ENCODE peak calls at places on chromosomes 6 and 20, in eight cellular contexts. J is lung, T is HFF-Myc, R is thyroid gland, W is heart left ventricle, B is colonic mucosa, Z is cardiac muscle cell, X is endothelial cell of umbilical vein. Y is an unnamed sample.

GRCh38 chr20:61331542-61331941 is 79.5 kb downstream of the CDH4 start:
- DNase-seq in Z (no peak), R (no peak), J (no peak), T (no peak), X (peak; percentile 1), W (no peak), B (no peak), Y (no peak)

GRCh38 chr6:145963216-145964068 is 716 bp downstream of the SHPRH start:
- DNase-seq in T (no peak), J (peak; percentile 40), W (peak; percentile 58), X (peak; percentile 68), B (peak; percentile 54), R (peak; percentile 61), Z (peak; percentile 79), Y (peak; percentile 49)

GRCh38 chr20:50475879-50476292 is 34.3 kb upstream of the PTPN1 start:
- DNase-seq in R (peak; percentile 22), B (peak; percentile 78), X (peak; percentile 80), J (no peak), W (no peak), Z (no peak), T (no peak), Y (peak; percentile 43)

GRCh38 chr6:44735631-44735963 is 348.1 kb downstream of the CDC5L start:
- DNase-seq in R (no peak), X (no peak), T (peak; percentile 42), J (no peak), B (no peak), Z (no peak), W (no peak), Y (peak; percentile 89)

GRCh38 chr20:6008254-6008653 is 45.6 kb downstream of the LRRN4 start:
- DNase-seq in X (peak; percentile 74), R (peak; percentile 82), T (peak; percentile 31), Z (peak; percentile 22), J (peak; percentile 72), B (peak; percentile 29), W (peak; percentile 67), Y (peak; percentile 98)

GRCh38 chr6:10837009-10837691 is 1.2 kb downstream of the MAK start:
- DNase-seq in T (no peak), R (peak; percentile 39), B (peak; percentile 30), X (peak; percentile 51), W (peak; percentile 45), J (peak; percentile 40), Z (peak; percentile 55), Y (peak; percentile 4)

GRCh38 chr6:45617441-45617840 is 239.7 kb upstream of the SUPT3H start:
- DNase-seq in Z (no peak), R (no peak), X (peak; percentile 6), B (no peak), T (no peak), W (no peak), J (no peak), Y (peak; percentile 77)

GRCh38 chr20:38843346-38843745 is 37.8 kb downstream of the PPP1R16B start:
- DNase-seq in W (no peak), Z (no peak), R (no peak), B (no peak), T (no peak), X (no peak), J (no peak), Y (no peak)

GRCh38 chr20:6746901-6747609 is 20.4 kb upstream of the BMP2 start:
- DNase-seq in X (peak; percentile 69), T (no peak), Z (no peak), B (no peak), R (no peak), J (no peak), W (no peak), Y (peak; percentile 84)

DNA sequence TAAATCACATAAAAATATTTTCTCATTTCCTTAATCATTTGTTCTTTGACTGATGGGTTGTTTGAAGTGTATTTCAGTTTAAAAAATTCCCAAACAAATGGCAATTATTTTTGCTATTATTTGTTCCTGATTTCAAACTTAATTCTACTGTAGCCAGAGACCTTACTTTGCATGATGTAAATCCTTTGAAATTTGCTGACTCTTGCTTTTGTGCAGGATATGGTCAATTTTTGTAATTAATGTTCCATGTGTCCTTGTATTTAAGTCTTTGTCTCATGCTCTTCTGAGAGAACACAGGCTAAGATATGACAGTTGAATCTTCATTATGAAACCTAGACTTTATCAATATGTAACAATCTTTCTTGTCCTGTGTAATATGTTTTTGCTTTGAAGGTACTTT is 295.0 kb upstream of the CHD6 start:
- DNase-seq in T (no peak), B (no peak), R (no peak), W (no peak), J (no peak), X (no peak), Z (no peak), Y (no peak)
- H3K4me3 ChIP-seq in T (no peak overlapping the region), B (no peak overlapping the region), R (no peak overlapping the region), W (no peak overlapping the region), J (no peak overlapping the region), X (no peak overlapping the region), Z (no peak overlapping the region), Y (no peak overlapping the region)

GRCh38 chr6:70282906-70283461 is 19.9 kb downstream of the COL9A1 start:
- DNase-seq in R (no peak), X (no peak), T (no peak), B (no peak), Z (peak; percentile 75), W (no peak), J (no peak), Y (no peak)
- H3K4me3 ChIP-seq in R (no peak overlapping the region), X (no peak overlapping the region), T (no peak overlapping the region), B (no peak overlapping the region), Z (peak overlapping the region; percentile 19), W (peak overlapping the region; percentile 26), J (no peak overlapping the region), Y (no peak overlapping the region)

GRCh38 chr20:48773837-48774418 is 53.9 kb downstream of the PREX1 start:
- DNase-seq in W (peak; percentile 51), Z (no peak), X (no peak), T (no peak), J (no peak), R (no peak), B (no peak), Y (no peak)
- H3K4me3 ChIP-seq in W (no peak overlapping the region), Z (no peak overlapping the region), X (no peak overlapping the region), T (no peak overlapping the region), J (no peak overlapping the region), R (no peak overlapping the region), B (no peak overlapping the region), Y (no peak overlapping the region)

GRCh38 chr6:168562576-168563151 is 121.7 kb downstream of the SMOC2 start:
- DNase-seq in W (no peak), Z (no peak), R (no peak), J (no peak), X (no peak), T (no peak), B (no peak), Y (no peak)
- H3K4me3 ChIP-seq in W (no peak overlapping the region), Z (no peak overlapping the region), R (no peak overlapping the region), J (no peak overlapping the region), X (no peak overlapping the region), T (no peak overlapping the region), B (no peak overlapping the region), Y (no peak overlapping the region)

DNA sequence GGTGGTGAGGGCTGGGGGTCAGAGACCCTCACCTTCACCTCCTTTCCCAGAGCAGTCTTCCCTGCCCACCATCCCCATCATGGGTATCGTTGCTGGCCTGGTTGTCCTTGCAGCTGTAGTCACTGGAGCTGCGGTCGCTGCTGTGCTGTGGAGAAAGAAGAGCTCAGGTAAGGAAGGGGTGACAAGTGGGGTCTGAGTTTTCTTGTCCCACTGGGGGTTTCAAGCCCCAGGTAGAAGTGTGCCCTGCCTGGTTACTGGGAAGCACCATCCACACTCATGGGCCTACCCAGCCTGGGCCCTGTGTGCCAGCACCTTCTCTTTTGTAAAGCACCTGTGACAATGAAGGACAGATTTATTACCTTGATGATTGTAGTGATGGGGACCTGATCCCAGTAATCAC is 2.1 kb downstream of the HLA-G start:
- DNase-seq in W (no peak), T (no peak), X (no peak), B (no peak), R (no peak), J (no peak), Z (no peak), Y (no peak)
- H3K4me3 ChIP-seq in W (no peak overlapping the region), T (no peak overlapping the region), X (no peak overlapping the region), B (no peak overlapping the region), R (no peak overlapping the region), J (no peak overlapping the region), Z (no peak overlapping the region), Y (no peak overlapping the region)

DNA sequence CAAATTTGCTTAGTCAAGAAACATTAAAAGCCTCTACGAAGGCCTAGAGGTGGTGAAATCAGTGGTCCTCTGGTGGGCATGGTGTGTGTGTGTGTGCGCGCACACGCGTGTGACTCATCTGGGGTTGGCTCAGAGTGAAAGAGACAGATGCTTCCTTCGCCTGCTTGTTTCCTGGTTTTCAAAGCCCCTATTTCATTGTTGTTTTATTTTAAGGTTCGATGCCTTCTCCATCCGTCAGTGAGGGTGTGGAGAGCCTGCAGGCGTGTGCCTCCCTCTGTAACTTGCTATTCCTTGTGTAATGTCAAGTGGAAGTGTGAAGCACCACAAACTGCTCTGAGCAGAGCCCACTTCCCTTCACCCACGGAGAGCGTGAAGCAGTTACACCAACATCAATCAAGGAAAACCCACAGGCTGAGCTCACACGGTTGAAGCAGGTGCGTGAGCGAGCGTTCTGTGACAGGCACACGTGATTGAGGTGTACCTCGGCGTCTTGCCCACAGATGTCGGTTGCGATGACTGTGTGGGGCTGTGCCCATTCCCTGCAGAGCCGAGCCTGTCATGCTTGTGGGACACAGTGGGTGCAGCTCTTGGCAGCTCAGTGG is 233.9 kb downstream of the PRL start:
- DNase-seq in B (no peak), T (no peak), Z (no peak), R (peak; percentile 91), X (peak; percentile 30), J (peak; percentile 62), W (no peak), Y (peak; percentile 41)
- H3K4me3 ChIP-seq in B (no peak overlapping the region), T (no peak overlapping the region), Z (no peak overlapping the region), R (no peak overlapping the region), X (no peak overlapping the region), J (no peak overlapping the region), W (no peak overlapping the region), Y (no peak overlapping the region)

GRCh38 chr6:167146173-167146572 is 11.6 kb downstream of the GPR31 start:
- DNase-seq in W (no peak), R (peak; percentile 15), Z (no peak), B (no peak), X (no peak), J (no peak), T (no peak), Y (no peak)
- H3K4me3 ChIP-seq in W (no peak overlapping the region), R (no peak overlapping the region), Z (no peak overlapping the region), B (no peak overlapping the region), X (no peak overlapping the region), J (no peak overlapping the region), T (no peak overlapping the region), Y (no peak overlapping the region)